ENCODE peak calls at places on chromosome 13, in six cellular contexts. A, K, Z, P, V and I are unnamed samples. For H3K4me1 and H3K27me3, the result is how much of the 10 kb centered on the place peaks cover.

GRCh38 chr13:34452831-34453230 is 489.2 kb upstream of the NBEA start:
- DNase-seq in A (no peak), K (no peak), Z (no peak), P (no peak), V (no peak), I (no peak)

GRCh38 chr13:46057251-46058015 is 4.9 kb upstream of the ZC3H13 start:
- DNase-seq in A (no peak), K (no peak), Z (peak), P (peak), V (peak), I (peak)

GRCh38 chr13:104584481-104584880 is 1518.3 kb upstream of the SLC10A2 start:
- DNase-seq in A (no peak), K (no peak), Z (peak), P (no peak), V (no peak), I (no peak)

GRCh38 chr13:73677041-73677589 is 457.1 kb downstream of the KLF12 start:
- DNase-seq in A (no peak), K (no peak), Z (peak), P (no peak), V (peak), I (no peak)

GRCh38 chr13:46052314-46053161 is at the start of gene ZC3H13:
- DNase-seq in A (peak), K (peak), Z (peak), P (peak), V (peak), I (peak)

GRCh38 chr13:29654807-29655547 is 59.5 kb upstream of the SLC7A1 start:
- DNase-seq in A (no peak), K (no peak), Z (peak), P (no peak), V (peak), I (no peak)

GRCh38 chr13:90084684-90085290 is 1262.7 kb upstream of the MIR17HG start:
- DNase-seq in A (no peak), K (no peak), Z (no peak), P (no peak), V (no peak), I (no peak)

GRCh38 chr13:75421987-75422386 is 60.0 kb downstream of the TBC1D4 start:
- DNase-seq in A (no peak), K (no peak), Z (no peak), P (no peak), V (no peak), I (no peak)

GRCh38 chr13:26867451-26868067 is 107.0 kb upstream of the GPR12 start:
- DNase-seq in A (no peak), K (no peak), Z (peak), P (peak), V (peak), I (no peak)

GRCh38 chr13:23899555-23899954 is 2.3 kb upstream of the C1QTNF9B start:
- DNase-seq in A (no peak), K (no peak), Z (peak), P (peak), V (peak), I (peak)

GRCh38 chr13:45219938-45220375 is 19.1 kb upstream of the KCTD4 start:
- DNase-seq in A (no peak), K (no peak), Z (peak), P (no peak), V (peak), I (peak)

GRCh38 chr13:74838096-74838495 is 643.9 kb downstream of the TBC1D4 start:
- DNase-seq in A (no peak), K (no peak), Z (no peak), P (no peak), V (no peak), I (no peak)

GRCh38 chr13:101308247-101309013 is 107.9 kb downstream of the NALCN start:
- DNase-seq in A (no peak), K (no peak), Z (no peak), P (no peak), V (peak), I (no peak)

GRCh38 chr13:48121733-48122132 is 26.8 kb upstream of the MED4 start:
- DNase-seq in A (no peak), K (no peak), Z (no peak), P (no peak), V (no peak), I (no peak)

GRCh38 chr13:60627071-60627686 is 230.2 kb downstream of the TDRD3 start:
- DNase-seq in A (no peak), K (peak), Z (peak), P (peak), V (no peak), I (peak)

GRCh38 chr13:54185101-54185500 is 1156.5 kb downstream of the OLFM4 start:
- DNase-seq in A (no peak), K (no peak), Z (no peak), P (no peak), V (no peak), I (no peak)

GRCh38 chr13:66665991-66666390 is 564.1 kb downstream of the PCDH9 start:
- DNase-seq in A (no peak), K (peak), Z (peak), P (peak), V (peak), I (no peak)

GRCh38 chr13:43792456-43792855 is 5.7 kb upstream of the ENOX1 start:
- DNase-seq in A (no peak), K (no peak), Z (no peak), P (no peak), V (no peak), I (no peak)

GRCh38 chr13:40130871-40131636 is 475.6 kb downstream of the COG6 start:
- DNase-seq in A (peak), K (no peak), Z (no peak), P (no peak), V (peak), I (no peak)

GRCh38 chr13:44514278-44514677 is 61.9 kb downstream of the TSC22D1 start:
- DNase-seq in A (no peak), K (no peak), Z (no peak), P (no peak), V (no peak), I (no peak)

GRCh38 chr13:80074811-80075210 is 266.1 kb downstream of the SPRY2 start:
- DNase-seq in A (no peak), K (no peak), Z (no peak), P (no peak), V (no peak), I (no peak)

GRCh38 chr13:77981191-77981925 is 62.7 kb upstream of the EDNRB start:
- DNase-seq in A (no peak), K (no peak), Z (peak), P (no peak), V (peak), I (no peak)

GRCh38 chr13:83905641-83906040 is 23.4 kb upstream of the SLITRK1 start:
- DNase-seq in A (no peak), K (no peak), Z (no peak), P (no peak), V (no peak), I (no peak)

GRCh38 chr13:56886398-56886797 is 254.3 kb upstream of the PRR20A start:
- DNase-seq in A (no peak), K (no peak), Z (no peak), P (no peak), V (no peak), I (no peak)

GRCh38 chr13:44136693-44137268 is 236.8 kb upstream of the SERP2 start:
- DNase-seq in A (no peak), K (no peak), Z (no peak), P (no peak), V (peak), I (no peak)

GRCh38 chr13:102721800-102722231 is 27.0 kb upstream of the METTL21C start:
- DNase-seq in A (no peak), K (no peak), Z (no peak), P (no peak), V (no peak), I (no peak)

GRCh38 chr13:21033866-21034601 is 27.4 kb downstream of the LATS2 start:
- DNase-seq in A (peak), K (no peak), Z (no peak), P (no peak), V (peak), I (no peak)

GRCh38 chr13:107476068-107476467 is 739.3 kb downstream of the LIG4 start:
- DNase-seq in A (no peak), K (no peak), Z (peak), P (no peak), V (no peak), I (no peak)

GRCh38 chr13:38697628-38698333 is 10.9 kb downstream of the FREM2 start:
- DNase-seq in A (no peak), K (no peak), Z (no peak), P (peak), V (peak), I (no peak)

GRCh38 chr13:90792335-90792734 is 555.2 kb upstream of the MIR17HG start:
- DNase-seq in A (no peak), K (no peak), Z (no peak), P (no peak), V (peak), I (no peak)

GRCh38 chr13:108963846-108964600 is 334.6 kb downstream of the MYO16 start:
- DNase-seq in A (no peak), K (no peak), Z (peak), P (no peak), V (peak), I (no peak)

GRCh38 chr13:113977976-113978375 is 4.1 kb upstream of the C13orf46 start:
- DNase-seq in A (no peak), K (no peak), Z (no peak), P (no peak), V (no peak), I (no peak)
- H3K4me1 ChIP-seq in A (under half), K (under half), Z (under half), P (under half), V (under half), I (under half)

GRCh38 chr13:51551446-51551845 is 32.8 kb upstream of the WDFY2 start:
- DNase-seq in A (no peak), K (no peak), Z (no peak), P (no peak), V (no peak), I (no peak)
- H3K4me3 ChIP-seq in A (no peak), K (no peak), Z (no peak), P (no peak), V (no peak), I (no peak)

DNA sequence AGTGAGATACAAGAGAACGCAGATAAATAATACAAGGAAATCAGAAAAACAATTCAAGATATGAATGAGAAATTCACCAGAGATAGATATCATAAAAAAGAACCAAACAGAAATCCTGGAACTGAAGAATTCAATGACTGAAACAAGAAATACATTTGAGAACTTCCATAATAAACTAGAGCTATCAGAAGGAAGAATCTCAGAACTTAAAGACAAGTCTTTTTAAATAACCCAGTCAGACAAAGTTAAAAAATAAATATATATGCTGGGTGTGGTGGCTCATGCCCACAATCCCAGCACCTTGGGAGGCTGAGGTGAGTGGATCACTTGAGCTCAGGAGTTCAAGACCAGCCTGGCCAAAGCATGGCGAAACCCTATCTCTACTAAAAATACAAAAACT is 28.7 kb upstream of the N4BP2L1 start:
- DNase-seq in A (no peak), K (no peak), Z (no peak), P (no peak), V (no peak), I (no peak)
- H3K27me3 ChIP-seq in A (under half), K (under half), Z (under half), P (under half), V (under half), I (under half)

GRCh38 chr13:30846844-30847243 is 59.2 kb upstream of the MEDAG start:
- DNase-seq in A (no peak), K (no peak), Z (no peak), P (no peak), V (peak), I (no peak)
- H3K4me1 ChIP-seq in A (under half), K (under half), Z (under half), P (under half), V (under half), I (under half)

DNA sequence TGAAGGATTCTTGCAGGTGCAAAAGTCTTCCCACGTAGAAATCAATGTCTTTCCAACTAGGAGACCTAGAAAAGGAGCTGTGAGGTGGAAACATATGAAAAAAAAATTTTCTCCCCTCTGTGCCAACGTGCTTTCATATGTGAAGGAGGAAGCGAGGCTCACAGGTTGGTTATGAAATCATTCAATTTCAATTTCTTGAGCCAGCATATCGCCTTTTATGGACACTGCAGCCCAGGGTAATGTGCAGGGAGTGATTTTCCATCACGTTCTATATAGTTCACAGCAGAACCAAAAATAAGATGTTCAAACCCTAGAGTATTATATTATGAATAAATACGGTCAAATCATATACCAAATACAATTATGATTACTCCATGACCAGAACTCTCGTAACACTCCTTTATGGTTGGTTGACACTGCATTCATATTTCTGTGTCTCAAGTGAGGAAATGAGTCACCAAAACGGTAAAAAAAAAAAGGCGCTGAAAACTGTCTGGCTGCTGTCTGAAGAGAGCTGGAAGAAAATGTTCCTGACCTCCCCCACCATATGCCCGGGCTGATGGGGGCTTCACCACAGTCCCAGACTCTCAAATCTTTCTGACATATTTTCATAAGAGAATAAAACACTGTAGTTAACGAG is 75.8 kb upstream of the UBAC2 start:
- DNase-seq in A (no peak), K (no peak), Z (peak), P (no peak), V (peak), I (no peak)
- H3K4me3 ChIP-seq in A (no peak), K (no peak), Z (no peak), P (no peak), V (no peak), I (no peak)

GRCh38 chr13:94140027-94140426 is 339.5 kb downstream of the DCT start:
- DNase-seq in A (no peak), K (no peak), Z (no peak), P (no peak), V (no peak), I (peak)
- H3K27me3 ChIP-seq in A (under half), K (under half), Z (under half), P (under half), V (under half), I (under half)

GRCh38 chr13:110331362-110331761 is 24.3 kb downstream of the COL4A2 start:
- DNase-seq in A (peak), K (no peak), Z (peak), P (no peak), V (no peak), I (no peak)
- H3K4me1 ChIP-seq in A (half or more), K (under half), Z (half or more), P (under half), V (under half), I (under half)

DNA sequence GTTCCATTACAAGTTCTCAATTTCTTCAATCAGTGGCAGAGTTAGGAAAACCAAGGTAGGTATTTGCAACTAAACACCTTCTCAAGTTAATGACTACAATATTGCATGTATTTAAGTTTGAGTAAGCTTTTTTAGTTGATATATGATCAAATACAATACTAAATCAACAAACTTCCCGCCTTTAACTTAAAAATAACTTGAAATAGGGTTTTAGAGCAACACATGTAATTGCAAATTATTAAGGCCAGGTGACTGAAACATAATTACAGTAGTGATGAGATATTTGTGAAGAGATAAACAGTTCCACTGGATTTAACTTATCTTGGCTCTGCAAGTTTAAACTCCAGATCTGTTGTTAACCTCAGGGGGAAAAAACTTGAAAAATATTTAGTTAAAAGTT is 3.8 kb downstream of the DACH1 start:
- DNase-seq in A (no peak), K (no peak), Z (no peak), P (no peak), V (no peak), I (no peak)
- H3K4me3 ChIP-seq in A (no peak), K (no peak), Z (no peak), P (peak), V (no peak), I (peak)

GRCh38 chr13:112184261-112184660 is 117.3 kb downstream of the SOX1 start:
- DNase-seq in A (no peak), K (no peak), Z (no peak), P (no peak), V (no peak), I (no peak)
- H3K27me3 ChIP-seq in A (under half), K (under half), Z (under half), P (under half), V (under half), I (under half)